ENCODE peak calls at places on chromosomes 2 and 18, in six cellular contexts. T, O, I, J, Z and V are unnamed samples.
A peak's percentile ranks its signal among the peaks of the same experiment; 100 is the strongest.

GRCh38 chr2:27704342-27704876 is 40.7 kb downstream of the SLC4A1AP start:
- DNase-seq in Z (no peak), J (no peak), I (no peak), O (no peak), T (no peak), V (no peak)

GRCh38 chr18:67478249-67478648 is 38.3 kb downstream of the DSEL start:
- DNase-seq in I (no peak), Z (no peak), J (no peak), O (no peak), T (no peak), V (no peak)

GRCh38 chr2:120746179-120746549 is 10.5 kb downstream of the GLI2 start:
- DNase-seq in T (no peak), J (no peak), O (peak; percentile 36), I (no peak), Z (no peak), V (no peak)

GRCh38 chr2:236970656-236971010 is 115.1 kb upstream of the COPS8 start:
- DNase-seq in Z (no peak), T (no peak), O (no peak), I (no peak), J (no peak), V (no peak)

GRCh38 chr2:112542123-112542973 is at the start of gene POLR1B:
- DNase-seq in J (no peak), T (peak; percentile 86), O (peak; percentile 95), I (peak; percentile 59), Z (peak; percentile 68), V (peak; percentile 32)

GRCh38 chr18:35174093-35174731 is 66.6 kb upstream of the ZNF397 start:
- DNase-seq in I (no peak), Z (no peak), O (no peak), J (no peak), T (no peak), V (no peak)

GRCh38 chr2:46073540-46074018 is 223.6 kb upstream of the EPAS1 start:
- DNase-seq in Z (no peak), T (no peak), O (no peak), I (no peak), J (peak; percentile 98), V (peak; percentile 82)

GRCh38 chr18:66495844-66496243 is 108.0 kb downstream of the CDH19 start:
- DNase-seq in Z (peak; percentile 75), J (peak; percentile 15), O (peak; percentile 94), I (no peak), T (no peak), V (peak; percentile 28)

GRCh38 chr2:29749041-29749440 is 172.3 kb downstream of the ALK start:
- DNase-seq in J (no peak), I (no peak), O (no peak), T (no peak), Z (no peak), V (no peak)

GRCh38 chr2:236794074-236794473 is 224.4 kb downstream of the ACKR3 start:
- DNase-seq in I (no peak), Z (no peak), J (no peak), O (no peak), T (no peak), V (no peak)

GRCh38 chr2:23427976-23428375 is 43.0 kb downstream of the KLHL29 start:
- DNase-seq in O (peak; percentile 32), I (no peak), T (no peak), J (no peak), Z (no peak), V (no peak)

GRCh38 chr2:1869987-1870386 is 125.7 kb upstream of the PXDN start:
- DNase-seq in Z (no peak), J (no peak), T (no peak), O (no peak), I (no peak), V (no peak)

GRCh38 chr2:17625446-17625845 is 85.0 kb downstream of the VSNL1 start:
- DNase-seq in Z (no peak), J (no peak), I (no peak), O (no peak), T (peak; percentile 83), V (no peak)

GRCh38 chr18:9048808-9049494 is 53.5 kb upstream of the NDUFV2 start:
- DNase-seq in I (no peak), T (no peak), J (no peak), O (no peak), Z (no peak), V (no peak)

GRCh38 chr2:225399509-225399908 is at the start of gene NYAP2:
- DNase-seq in O (no peak), I (no peak), J (no peak), Z (no peak), T (peak; percentile 10), V (no peak)

GRCh38 chr2:9297156-9297555 is 90.5 kb downstream of the ASAP2 start:
- DNase-seq in T (peak; percentile 56), O (no peak), I (no peak), Z (no peak), J (no peak), V (no peak)

GRCh38 chr2:85922210-85922609 is 33.4 kb upstream of the ST3GAL5 start:
- DNase-seq in J (no peak), O (no peak), I (no peak), T (no peak), Z (no peak), V (no peak)

GRCh38 chr2:43123056-43123455 is 103.3 kb downstream of the ZFP36L2 start:
- DNase-seq in O (no peak), I (no peak), J (no peak), Z (no peak), T (no peak), V (no peak)

GRCh38 chr2:14401838-14402237 is 230.7 kb upstream of the LRATD1 start:
- DNase-seq in Z (peak; percentile 11), O (peak; percentile 82), I (no peak), J (no peak), T (no peak), V (no peak)

GRCh38 chr2:43595603-43596412 is at the start of gene THADA:
- DNase-seq in T (peak; percentile 96), J (peak; percentile 98), I (peak; percentile 91), Z (peak; percentile 95), O (peak; percentile 99), V (peak; percentile 98)

GRCh38 chr2:172643142-172643541 is 87.3 kb downstream of the PDK1 start:
- DNase-seq in T (no peak), O (no peak), I (no peak), Z (no peak), J (no peak), V (no peak)

GRCh38 chr2:226767056-226767813 is 32.4 kb downstream of the IRS1 start:
- DNase-seq in I (no peak), J (no peak), Z (no peak), O (no peak), T (no peak), V (peak; percentile 71)

GRCh38 chr2:224689539-224689938 is 26.6 kb downstream of the CCDC195 start:
- DNase-seq in I (no peak), J (no peak), O (no peak), T (no peak), Z (no peak), V (no peak)

GRCh38 chr2:191038241-191038725 is 24.3 kb upstream of the STAT1 start:
- DNase-seq in Z (no peak), I (no peak), J (no peak), T (no peak), O (no peak), V (no peak)

GRCh38 chr2:10972683-10973433 is 61.1 kb downstream of the KCNF1 start:
- DNase-seq in J (no peak), T (no peak), I (no peak), O (no peak), Z (no peak), V (no peak)

GRCh38 chr2:56001992-56002391 is 78.4 kb upstream of the EFEMP1 start:
- DNase-seq in O (no peak), T (no peak), J (no peak), I (no peak), Z (no peak), V (no peak)

GRCh38 chr18:57909620-57910019 is 106.5 kb upstream of the ATP8B1 start:
- DNase-seq in O (no peak), Z (no peak), I (no peak), J (no peak), T (peak; percentile 26), V (no peak)

GRCh38 chr2:1746174-1747064 is 2.1 kb upstream of the PXDN start:
- DNase-seq in J (no peak), Z (no peak), O (peak; percentile 27), I (no peak), T (no peak), V (no peak)

GRCh38 chr2:238551091-238551490 is 124.4 kb downstream of the ASB1 start:
- DNase-seq in Z (no peak), J (no peak), O (no peak), I (no peak), T (no peak), V (no peak)